ENCODE peak calls at places on chromosomes 4 and X, in six cellular contexts. M is fibroblast of lung; W is CD8-positive, alpha-beta memory T cell; D is prostate gland; F is adipocyte; U is cardiac muscle cell. N is an unnamed sample. For H3K27me3, the result is how much of the 10 kb centered on the place peaks cover.

GRCh38 chrX:39729834-39730670 is 367.7 kb downstream of the BCOR start:
- DNase-seq in M (peak), W (no peak), D (no peak), F (no peak), U (no peak), N (no peak)

GRCh38 chrX:18076434-18076833 is 144.3 kb downstream of the BEND2 start:
- DNase-seq in M (no peak), W (no peak), D (no peak), F (no peak), U (no peak), N (no peak)

GRCh38 chrX:3520458-3520857 is 174.0 kb upstream of the MXRA5 start:
- DNase-seq in M (peak), W (no peak), D (no peak), F (no peak), U (no peak), N (no peak)

GRCh38 chr4:48403358-48403757 is 62.0 kb downstream of the SLAIN2 start:
- DNase-seq in M (no peak), W (no peak), D (no peak), F (no peak), U (no peak), N (no peak)

GRCh38 chrX:153946910-153947769 is 2.7 kb upstream of the RENBP start:
- DNase-seq in M (peak), W (peak), D (no peak), F (peak), U (peak), N (peak)

GRCh38 chr4:56821394-56822263 is at the start of gene SPINK2:
- DNase-seq in M (no peak), W (peak), D (peak), F (no peak), U (peak), N (no peak)

GRCh38 chr4:183356931-183357675 is 34.9 kb upstream of the CLDN24 start:
- DNase-seq in M (no peak), W (no peak), D (peak), F (no peak), U (no peak), N (peak)

GRCh38 chr4:78784255-78784654 is 8.1 kb downstream of the BMP2K start:
- DNase-seq in M (peak), W (no peak), D (no peak), F (peak), U (peak), N (peak)

GRCh38 chr4:174198396-174199179 is 84.9 kb downstream of the FBXO8 start:
- DNase-seq in M (peak), W (no peak), D (no peak), F (peak), U (no peak), N (peak)

GRCh38 chrX:46551494-46552128 is 6.4 kb upstream of the ZNF674 start:
- DNase-seq in M (peak), W (no peak), D (no peak), F (peak), U (no peak), N (no peak)

GRCh38 chrX:7154040-7154597 is 6.2 kb upstream of the PUDP start:
- DNase-seq in M (no peak), W (no peak), D (no peak), F (no peak), U (no peak), N (no peak)

GRCh38 chrX:137574102-137574783 is 8.3 kb downstream of the ZIC3 start:
- DNase-seq in M (no peak), W (no peak), D (no peak), F (no peak), U (no peak), N (no peak)

GRCh38 chr4:177190995-177191568 is 118.6 kb upstream of the NEIL3 start:
- DNase-seq in M (peak), W (no peak), D (no peak), F (peak), U (no peak), N (peak)

GRCh38 chr4:15718465-15718864 is 15.6 kb downstream of the BST1 start:
- DNase-seq in M (no peak), W (no peak), D (no peak), F (no peak), U (no peak), N (no peak)

GRCh38 chrX:1836683-1837082 is 221.8 kb downstream of the ASMT start:
- DNase-seq in M (no peak), W (no peak), D (no peak), F (no peak), U (no peak), N (no peak)

GRCh38 chr4:2743518-2744445 is 12.4 kb downstream of the TNIP2 start:
- DNase-seq in M (no peak), W (no peak), D (no peak), F (no peak), U (no peak), N (no peak)

GRCh38 chrX:122196338-122196737 is 987.7 kb upstream of the GRIA3 start:
- DNase-seq in M (no peak), W (no peak), D (no peak), F (no peak), U (no peak), N (no peak)

GRCh38 chrX:65740909-65741308 is 73.5 kb downstream of the MSN start:
- DNase-seq in M (no peak), W (no peak), D (no peak), F (no peak), U (no peak), N (no peak)

GRCh38 chrX:42495139-42495538 is 282.8 kb downstream of the PPP1R2C start:
- DNase-seq in M (no peak), W (peak), D (no peak), F (no peak), U (no peak), N (no peak)

GRCh38 chr4:121484633-121485032 is 103.8 kb upstream of the QRFPR start:
- DNase-seq in M (peak), W (no peak), D (no peak), F (peak), U (peak), N (peak)

GRCh38 chrX:53768451-53769246 is 82.1 kb upstream of the HUWE1 start:
- DNase-seq in M (no peak), W (no peak), D (no peak), F (no peak), U (no peak), N (no peak)

GRCh38 chr4:166312166-166312565 is 439.1 kb downstream of the TLL1 start:
- DNase-seq in M (peak), W (no peak), D (no peak), F (peak), U (no peak), N (no peak)

GRCh38 chr4:117249333-117249732 is 164.0 kb upstream of the TRAM1L1 start:
- DNase-seq in M (no peak), W (no peak), D (no peak), F (no peak), U (no peak), N (no peak)

GRCh38 chr4:139711461-139711860 is 45.8 kb downstream of the MGST2 start:
- DNase-seq in M (peak), W (no peak), D (no peak), F (no peak), U (no peak), N (no peak)

GRCh38 chr4:89894654-89895652 is at the start of gene MMRN1:
- DNase-seq in M (no peak), W (peak), D (no peak), F (no peak), U (no peak), N (no peak)

GRCh38 chr4:83771113-83771705 is 235.3 kb downstream of the GPAT3 start:
- DNase-seq in M (peak), W (no peak), D (no peak), F (peak), U (peak), N (peak)

GRCh38 chr4:118280501-118281218 is 72.1 kb downstream of the PRSS12 start:
- DNase-seq in M (peak), W (peak), D (peak), F (peak), U (peak), N (peak)
- H3K4me3 ChIP-seq in M (peak), W (peak), D (peak), F (peak), U (no peak), N (peak)

DNA sequence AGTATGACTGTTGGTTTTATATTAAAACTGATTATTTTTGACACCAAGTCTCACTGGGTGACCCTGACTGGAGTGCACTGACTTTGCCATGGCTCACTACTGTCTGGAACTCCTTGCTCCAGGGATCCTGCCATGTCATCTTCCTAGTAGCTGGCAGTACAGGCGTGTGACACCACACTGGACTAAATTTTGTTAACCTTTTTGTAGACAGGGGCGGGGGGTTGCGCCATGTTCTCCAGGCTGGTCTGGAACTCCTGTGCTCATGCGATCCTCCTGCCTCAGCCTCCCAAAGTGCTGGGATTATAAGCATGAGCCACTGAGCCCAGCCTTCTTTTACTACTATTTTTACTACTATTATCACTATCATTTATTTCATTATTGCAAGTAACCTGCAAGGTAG is 8.9 kb downstream of the XAGE1A start:
- DNase-seq in M (no peak), W (no peak), D (no peak), F (no peak), U (no peak), N (no peak)
- H3K27me3 ChIP-seq in M (under half), W (under half), D (under half), F (under half), U (under half), N (under half)

GRCh38 chrX:78655642-78656041 is 3.5 kb downstream of the RTL3 start:
- DNase-seq in M (no peak), W (no peak), D (no peak), F (no peak), U (no peak), N (no peak)

GRCh38 chrX:78652971-78653822 is 5.9 kb downstream of the RTL3 start:
- DNase-seq in M (peak), W (no peak), D (no peak), F (peak), U (no peak), N (peak)

DNA sequence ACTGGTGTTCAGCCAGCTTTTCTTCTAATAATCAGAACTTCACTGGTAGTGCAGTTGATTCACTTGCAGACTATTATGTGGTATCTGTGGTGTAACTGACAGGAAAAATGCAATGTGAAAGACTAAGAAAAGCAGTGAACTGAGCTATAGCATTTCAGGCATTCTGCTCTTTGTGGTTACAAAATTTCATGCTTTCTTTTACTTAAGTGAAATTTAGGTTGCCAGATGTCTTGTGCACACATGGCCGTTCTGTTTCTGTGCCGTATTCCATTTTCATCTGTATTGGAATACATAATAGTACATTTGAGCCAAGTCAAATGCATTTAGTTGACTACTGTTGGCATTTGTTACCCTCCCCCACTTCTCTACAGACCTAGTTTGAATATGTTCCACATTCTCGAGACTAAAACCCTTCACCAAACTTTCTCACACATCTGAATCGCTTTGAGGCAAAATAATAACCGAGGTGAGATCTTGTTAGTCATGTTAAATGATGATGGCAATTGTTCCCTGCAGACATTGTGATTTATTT is 8.2 kb downstream of the RTL3 start:
- DNase-seq in M (peak), W (peak), D (no peak), F (peak), U (no peak), N (no peak)
- H3K4me3 ChIP-seq in M (no peak), W (peak), D (no peak), F (no peak), U (no peak), N (no peak)

DNA sequence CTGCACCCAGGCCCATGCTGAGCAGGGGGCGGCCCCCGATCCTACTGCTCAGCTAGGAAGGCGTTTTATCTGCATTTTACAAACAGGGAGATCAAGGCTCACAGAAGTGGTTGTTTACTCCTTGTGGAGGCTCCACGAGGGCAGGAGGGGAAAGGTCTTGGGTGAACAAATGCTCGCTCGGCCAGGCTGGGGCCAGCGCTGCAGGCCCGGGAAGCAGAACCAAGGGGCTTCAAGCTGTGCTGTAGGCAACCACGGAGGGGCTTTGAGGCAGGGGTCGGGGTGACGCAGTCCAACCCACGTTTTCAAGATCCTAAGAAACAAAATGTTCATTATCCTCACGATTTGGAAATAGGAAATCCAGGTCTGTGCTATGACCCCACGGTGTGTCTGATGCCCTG is 125.8 kb downstream of the HMX1 start:
- DNase-seq in M (no peak), W (no peak), D (no peak), F (no peak), U (no peak), N (no peak)
- H3K27me3 ChIP-seq in M (under half), W (under half), D (under half), F (under half), U (under half), N (under half)

DNA sequence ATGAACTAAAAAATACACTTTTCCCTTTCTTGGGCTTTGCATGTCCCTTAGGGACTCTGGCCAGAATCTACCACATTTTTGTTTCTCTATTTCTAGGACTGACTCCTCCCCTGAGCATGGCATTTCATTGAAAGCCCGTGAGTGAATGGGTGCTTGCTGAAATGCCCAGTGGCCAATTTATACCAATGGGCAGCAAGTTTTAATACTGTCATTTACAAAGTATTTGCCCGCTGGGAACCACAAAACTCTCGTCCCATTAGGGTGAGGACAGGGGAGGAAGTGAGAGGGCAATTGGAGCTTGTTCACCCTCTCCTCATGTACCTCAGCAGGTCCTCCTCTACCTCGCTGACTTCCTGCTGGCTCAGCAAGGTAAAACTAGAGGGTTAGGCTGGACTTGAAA is 1.1 kb downstream of the SRPX2 start:
- DNase-seq in M (peak), W (no peak), D (no peak), F (peak), U (no peak), N (peak)
- H3K4me3 ChIP-seq in M (peak), W (no peak), D (no peak), F (peak), U (no peak), N (no peak)

DNA sequence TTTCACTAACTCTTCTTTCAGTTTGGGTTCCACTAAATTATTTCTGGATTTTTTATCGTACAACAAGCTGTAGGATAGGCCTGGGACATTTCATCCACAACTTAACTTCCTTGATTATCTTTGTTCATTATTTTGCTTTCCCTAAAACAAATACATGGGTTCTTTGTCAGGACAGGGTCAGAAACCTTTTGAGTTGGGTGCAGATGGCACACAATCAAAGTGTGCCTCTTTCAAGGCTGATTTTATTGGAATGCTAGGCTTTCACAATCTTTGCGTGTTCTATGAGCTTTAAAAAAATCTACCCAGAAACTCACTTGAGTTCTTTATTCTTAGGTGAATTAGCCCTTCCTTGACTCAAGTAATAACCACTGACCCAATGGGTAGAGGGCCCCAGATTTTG is 348.4 kb downstream of the FAM47B start:
- DNase-seq in M (no peak), W (no peak), D (no peak), F (no peak), U (no peak), N (no peak)
- H3K27me3 ChIP-seq in M (under half), W (under half), D (under half), F (under half), U (under half), N (under half)

DNA sequence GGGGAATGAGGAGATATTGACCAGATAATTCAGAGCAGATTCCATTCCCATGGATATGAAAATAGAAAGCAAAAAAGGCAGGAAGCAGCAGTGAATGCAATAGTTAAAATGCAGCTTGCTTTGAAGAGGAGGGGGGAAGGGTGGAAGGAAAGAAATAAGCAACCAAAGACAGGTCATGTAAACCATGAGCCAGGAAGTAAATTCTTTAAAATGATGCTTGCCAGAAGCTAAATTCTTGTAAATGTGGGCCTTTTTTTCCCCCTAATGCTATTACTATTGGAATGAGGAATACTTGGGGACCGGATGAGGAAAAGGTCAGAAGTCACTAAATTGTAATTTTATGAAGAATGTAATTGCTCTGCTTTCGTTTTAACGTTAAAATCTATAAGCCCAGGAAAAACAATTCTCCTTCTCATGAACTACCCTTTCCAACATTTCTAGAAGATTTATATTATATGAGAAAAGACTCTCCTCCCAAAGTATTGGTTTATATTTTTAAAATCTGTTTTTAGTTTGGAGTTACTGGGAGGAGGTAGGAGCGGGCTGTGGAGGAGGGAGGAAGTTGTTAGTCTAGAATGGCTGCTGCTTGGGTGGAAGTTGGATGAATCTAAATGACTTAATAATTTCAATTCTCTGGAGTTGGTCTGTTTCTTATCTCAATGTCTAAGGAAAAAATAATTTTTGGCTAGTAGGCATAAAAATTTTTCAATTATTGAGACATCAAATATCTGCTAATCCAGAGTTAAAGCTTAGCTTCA is 77.6 kb upstream of the PCDH18 start:
- DNase-seq in M (peak), W (no peak), D (no peak), F (peak), U (no peak), N (no peak)
- H3K4me3 ChIP-seq in M (no peak), W (no peak), D (no peak), F (peak), U (no peak), N (no peak)